ENCODE peak calls at places on chromosomes 11 and 22, in four cellular contexts. One of them, this sample, is unnamed.

GRCh38 chr11:64207247-64208085 is 945 bp downstream of the FERMT3 start:
- DNase-seq in stimulated activated CD4-positive, alpha-beta T cell treated with anti-CD3 and anti-CD28 coated beads, Interleukin-12 subunit alpha, Interleukin-12 subunit beta, amount 100 ng/mL, for 48 hours: peak
- DNase-seq in activated T-cell treated with anti-CD3 and anti-CD28 coated beads for 1 hour: peak
- DNase-seq in ureter: no peak
- DNase-seq in this sample: peak

GRCh38 chr11:61472282-61472681 is 36.3 kb upstream of the LRRC10B start:
- DNase-seq in ureter: no peak
- DNase-seq in activated T-cell treated with anti-CD3 and anti-CD28 coated beads for 1 hour: no peak
- DNase-seq in stimulated activated CD4-positive, alpha-beta T cell treated with anti-CD3 and anti-CD28 coated beads, Interleukin-12 subunit alpha, Interleukin-12 subunit beta, amount 100 ng/mL, for 48 hours: no peak
- DNase-seq in this sample: no peak

GRCh38 chr11:2151500-2152257 is 9.3 kb downstream of the INS start:
- DNase-seq in activated T-cell treated with anti-CD3 and anti-CD28 coated beads for 1 hour: peak
- DNase-seq in ureter: peak
- DNase-seq in stimulated activated CD4-positive, alpha-beta T cell treated with anti-CD3 and anti-CD28 coated beads, Interleukin-12 subunit alpha, Interleukin-12 subunit beta, amount 100 ng/mL, for 48 hours: peak
- DNase-seq in this sample: peak

GRCh38 chr11:61599968-61600710 is 19.3 kb upstream of the SYT7 start:
- DNase-seq in activated T-cell treated with anti-CD3 and anti-CD28 coated beads for 1 hour: no peak
- DNase-seq in ureter: no peak
- DNase-seq in stimulated activated CD4-positive, alpha-beta T cell treated with anti-CD3 and anti-CD28 coated beads, Interleukin-12 subunit alpha, Interleukin-12 subunit beta, amount 100 ng/mL, for 48 hours: no peak
- DNase-seq in this sample: no peak

GRCh38 chr11:59102259-59102765 is 4.7 kb upstream of the FAM111B start:
- DNase-seq in activated T-cell treated with anti-CD3 and anti-CD28 coated beads for 1 hour: peak
- DNase-seq in stimulated activated CD4-positive, alpha-beta T cell treated with anti-CD3 and anti-CD28 coated beads, Interleukin-12 subunit alpha, Interleukin-12 subunit beta, amount 100 ng/mL, for 48 hours: peak
- DNase-seq in ureter: peak
- DNase-seq in this sample: peak

GRCh38 chr11:44960200-44960845 is 9.6 kb upstream of the TP53I11 start:
- DNase-seq in activated T-cell treated with anti-CD3 and anti-CD28 coated beads for 1 hour: no peak
- DNase-seq in stimulated activated CD4-positive, alpha-beta T cell treated with anti-CD3 and anti-CD28 coated beads, Interleukin-12 subunit alpha, Interleukin-12 subunit beta, amount 100 ng/mL, for 48 hours: no peak
- DNase-seq in ureter: no peak
- DNase-seq in this sample: no peak

GRCh38 chr11:1931791-1932480 is 12.4 kb downstream of the TNNT3 start:
- DNase-seq in stimulated activated CD4-positive, alpha-beta T cell treated with anti-CD3 and anti-CD28 coated beads, Interleukin-12 subunit alpha, Interleukin-12 subunit beta, amount 100 ng/mL, for 48 hours: no peak
- DNase-seq in ureter: peak
- DNase-seq in activated T-cell treated with anti-CD3 and anti-CD28 coated beads for 1 hour: no peak
- DNase-seq in this sample: no peak

GRCh38 chr11:70521475-70522260 is 123.3 kb downstream of the CTTN start:
- DNase-seq in activated T-cell treated with anti-CD3 and anti-CD28 coated beads for 1 hour: no peak
- DNase-seq in ureter: no peak
- DNase-seq in stimulated activated CD4-positive, alpha-beta T cell treated with anti-CD3 and anti-CD28 coated beads, Interleukin-12 subunit alpha, Interleukin-12 subunit beta, amount 100 ng/mL, for 48 hours: no peak
- DNase-seq in this sample: no peak

GRCh38 chr22:35437038-35437437 is 37.1 kb downstream of the MCM5 start:
- DNase-seq in stimulated activated CD4-positive, alpha-beta T cell treated with anti-CD3 and anti-CD28 coated beads, Interleukin-12 subunit alpha, Interleukin-12 subunit beta, amount 100 ng/mL, for 48 hours: peak
- DNase-seq in activated T-cell treated with anti-CD3 and anti-CD28 coated beads for 1 hour: no peak
- DNase-seq in ureter: no peak
- DNase-seq in this sample: peak